ENCODE peak calls at places on chromosomes 1 and 21, in five cellular contexts. Q, W, F, E and G are unnamed samples.

GRCh38 chr1:182739545-182739944 is 50.0 kb upstream of the NPL start:
- DNase-seq in Q (peak; percentile 84), W (no peak), F (no peak), E (no peak), G (no peak)

GRCh38 chr1:241677171-241677570 is 25.1 kb downstream of the WDR64 start:
- DNase-seq in Q (no peak), W (no peak), F (no peak), E (no peak), G (no peak)

GRCh38 chr1:6048179-6048867 is 2.6 kb downstream of the KCNAB2 start:
- DNase-seq in Q (no peak), W (no peak), F (no peak), E (no peak), G (no peak)

GRCh38 chr21:41186763-41187536 is 19.0 kb downstream of the BACE2 start:
- DNase-seq in Q (no peak), W (no peak), F (no peak), E (no peak), G (no peak)

GRCh38 chr1:210448293-210448892 is 119.7 kb downstream of the HHAT start:
- DNase-seq in Q (peak; percentile 65), W (no peak), F (peak; percentile 69), E (peak; percentile 10), G (peak; percentile 37)

GRCh38 chr1:14778882-14779594 is 180.6 kb downstream of the KAZN start:
- DNase-seq in Q (peak; percentile 56), W (peak; percentile 53), F (peak; percentile 15), E (peak; percentile 6), G (no peak)

GRCh38 chr1:19101244-19101643 is 108.8 kb downstream of the UBR4 start:
- DNase-seq in Q (no peak), W (no peak), F (peak; percentile 60), E (no peak), G (no peak)

GRCh38 chr1:12434686-12435085 is 183.3 kb downstream of the DHRS3 start:
- DNase-seq in Q (no peak), W (no peak), F (no peak), E (no peak), G (no peak)

GRCh38 chr1:28927442-28928305 is 13.3 kb downstream of the EPB41 start:
- DNase-seq in Q (no peak), W (no peak), F (peak; percentile 59), E (no peak), G (no peak)

GRCh38 chr1:75243124-75243523 is 108.9 kb downstream of the LHX8 start:
- DNase-seq in Q (no peak), W (no peak), F (no peak), E (no peak), G (no peak)

GRCh38 chr1:85502625-85503083 is 37.7 kb upstream of the DDAH1 start:
- DNase-seq in Q (peak; percentile 51), W (peak; percentile 69), F (peak; percentile 85), E (peak; percentile 68), G (peak; percentile 67)

GRCh38 chr1:84267476-84267875 is 34.0 kb upstream of the SAMD13 start:
- DNase-seq in Q (no peak), W (no peak), F (no peak), E (no peak), G (no peak)

GRCh38 chr1:47491341-47491753 is 53.5 kb downstream of the FOXD2 start:
- DNase-seq in Q (peak; percentile 55), W (no peak), F (no peak), E (no peak), G (no peak)

GRCh38 chr1:205344010-205344808 is 12.5 kb downstream of the KLHDC8A start:
- DNase-seq in Q (peak; percentile 70), W (peak; percentile 67), F (no peak), E (no peak), G (no peak)

GRCh38 chr1:2808386-2808705 is 6.9 kb upstream of the TTC34 start:
- DNase-seq in Q (no peak), W (no peak), F (no peak), E (no peak), G (no peak)

GRCh38 chr21:13827201-13827600 is 217.6 kb downstream of the POTED start:
- DNase-seq in Q (no peak), W (no peak), F (no peak), E (no peak), G (no peak)

GRCh38 chr1:226646026-226646869 is 92.8 kb downstream of the ITPKB start:
- DNase-seq in Q (no peak), W (no peak), F (no peak), E (no peak), G (peak; percentile 89)

GRCh38 chr1:87279201-87279860 is 49.3 kb upstream of the LMO4 start:
- DNase-seq in Q (no peak), W (no peak), F (peak; percentile 6), E (peak; percentile 41), G (no peak)

GRCh38 chr1:154883919-154884867 is 14.1 kb upstream of the KCNN3 start:
- DNase-seq in Q (no peak), W (peak; percentile 38), F (no peak), E (no peak), G (no peak)

GRCh38 chr1:92105546-92106081 is 25.5 kb downstream of the BTBD8 start:
- DNase-seq in Q (no peak), W (no peak), F (no peak), E (no peak), G (no peak)

GRCh38 chr1:92108631-92109030 is 28.5 kb downstream of the BTBD8 start:
- DNase-seq in Q (no peak), W (no peak), F (no peak), E (no peak), G (no peak)
- TF ChIP-seq CTCF in Q (no peak), W (no peak), F (no peak), E (no peak), G (no peak)

GRCh38 chr1:54280652-54281051 is 80.7 kb downstream of the MRPL37 start:
- DNase-seq in Q (no peak), W (no peak), F (peak; percentile 51), E (no peak), G (no peak)
- H3K4me1 ChIP-seq in Q (peaks cover 24% of the 10 kb centered on the region), W (peaks cover 57% of the 10 kb centered on the region), F (peaks cover 40% of the 10 kb centered on the region), E (peaks cover 68% of the 10 kb centered on the region), G (no peaks in the 10 kb centered on the region)

DNA sequence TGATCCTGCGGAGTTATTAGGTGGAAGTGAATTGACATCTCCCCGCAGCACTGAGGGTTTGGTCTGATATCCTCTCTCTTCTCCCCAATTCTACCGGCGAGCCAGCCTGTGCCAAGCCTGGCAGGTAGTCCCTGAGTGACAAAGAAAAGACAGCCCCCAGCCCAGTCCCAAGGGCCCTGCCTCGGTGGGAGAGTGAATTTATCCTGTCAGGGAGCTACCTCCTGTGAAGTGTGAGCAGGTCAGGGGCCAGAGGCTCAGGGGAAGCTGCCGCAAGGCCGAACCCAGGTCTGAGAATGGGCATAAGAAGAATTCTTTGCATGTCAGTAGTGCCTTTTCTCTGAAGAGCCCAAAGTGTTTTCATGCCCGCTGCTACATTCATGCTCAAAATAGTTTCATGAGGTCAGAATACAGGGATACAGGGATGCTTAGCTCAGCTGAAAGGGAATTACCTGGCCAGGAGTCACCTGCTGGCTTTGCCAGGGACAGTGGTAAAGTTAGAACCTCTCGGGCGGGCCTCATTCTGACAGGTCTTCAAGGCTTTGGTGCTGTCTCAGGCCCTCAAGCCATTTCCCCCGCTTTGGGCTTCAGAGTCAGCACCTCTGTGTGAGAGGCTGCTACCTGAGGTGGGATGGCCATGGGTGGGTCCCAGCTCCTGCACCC is 5.3 kb downstream of the RASSF5 start:
- DNase-seq in Q (no peak), W (no peak), F (no peak), E (no peak), G (peak; percentile 35)
- H3K27ac ChIP-seq in Q (peak overlapping the region; percentile 43), W (peak overlapping the region; percentile 15), F (no peak overlapping the region), E (no peak overlapping the region), G (peak overlapping the region; percentile 87)

GRCh38 chr1:54791880-54792522 is 9.1 kb downstream of the TTC22 start:
- DNase-seq in Q (peak; percentile 22), W (peak; percentile 68), F (peak; percentile 34), E (no peak), G (no peak)
- TF ChIP-seq CTCF in Q (peak; percentile 74), W (peak; percentile 77), F (peak; percentile 50), E (no peak), G (peak; percentile 72)

DNA sequence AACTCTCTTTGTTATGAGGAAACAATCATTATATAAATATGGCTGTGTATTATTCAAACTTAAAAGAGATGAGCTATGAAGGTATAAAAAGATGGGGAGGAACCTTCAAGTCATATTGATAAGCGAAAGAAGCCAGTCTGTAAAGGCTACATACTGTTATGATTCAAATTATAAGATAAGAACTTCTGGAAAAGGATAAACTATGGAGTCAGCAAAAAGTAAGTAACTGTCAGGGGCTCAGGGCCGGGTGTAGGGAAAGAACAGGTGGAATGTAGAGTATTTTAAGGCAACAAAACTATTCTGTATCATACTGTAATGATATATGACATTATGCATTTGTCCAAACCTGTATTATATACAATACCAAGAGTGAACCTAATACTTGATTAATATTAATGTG is 573.1 kb upstream of the ZRANB2 start:
- DNase-seq in Q (no peak), W (no peak), F (no peak), E (no peak), G (no peak)
- H3K4me1 ChIP-seq in Q (no peaks in the 10 kb centered on the region), W (no peaks in the 10 kb centered on the region), F (no peaks in the 10 kb centered on the region), E (no peaks in the 10 kb centered on the region), G (no peaks in the 10 kb centered on the region)

DNA sequence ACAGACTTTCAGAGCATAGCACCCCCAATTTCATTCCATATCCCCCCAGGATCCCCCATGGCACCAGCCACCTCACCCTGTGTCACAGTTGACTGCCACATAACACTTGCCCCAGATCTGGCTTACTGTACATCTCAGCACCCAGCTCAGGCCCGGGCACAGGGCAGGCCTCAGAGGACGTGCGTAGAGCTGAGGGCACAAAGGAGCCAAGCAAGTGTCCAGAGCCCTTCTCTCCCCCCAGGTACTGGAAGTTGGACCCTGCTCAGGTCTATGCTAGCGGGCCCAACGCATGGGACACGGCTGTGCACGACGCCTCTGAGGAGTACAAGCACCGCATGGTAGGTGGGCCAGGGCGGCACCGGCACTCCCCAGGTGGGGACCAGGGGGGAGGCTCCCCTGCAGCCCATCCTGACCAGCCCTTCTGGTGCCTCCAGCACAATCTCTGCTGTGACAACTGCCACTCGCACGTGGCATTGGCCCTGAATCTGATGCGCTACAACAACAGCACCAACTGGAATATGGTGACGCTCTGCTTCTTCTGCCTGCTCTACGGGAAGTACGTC is 8.0 kb upstream of the SYTL1 start:
- DNase-seq in Q (no peak), W (no peak), F (no peak), E (no peak), G (no peak)
- H3K27ac ChIP-seq in Q (peak overlapping the region; percentile 3), W (no peak overlapping the region), F (no peak overlapping the region), E (no peak overlapping the region), G (no peak overlapping the region)